ENCODE peak calls at places on chromosomes 5 and 9, in seven cellular contexts. Z is A673, G is fibroblast of lung, B is transverse colon, T is HepG2, M is foreskin keratinocyte, O is right lobe of liver. F is an unnamed sample. For H3K4me1, the result is how much of the 10 kb centered on the place peaks cover.

GRCh38 chr5:177189416-177189815 is 55.8 kb downstream of the NSD1 start:
- DNase-seq in O (no peak), Z (no peak), B (no peak), T (no peak), M (no peak), G (peak), F (no peak)

GRCh38 chr9:90915693-90916092 is 114.1 kb downstream of the SYK start:
- DNase-seq in M (no peak), Z (peak), T (no peak), G (peak), O (no peak), B (peak), F (peak)

GRCh38 chr5:157481255-157481654 is 21.2 kb downstream of the NIPAL4 start:
- DNase-seq in T (no peak), G (no peak), B (peak), O (no peak), Z (no peak), M (no peak), F (no peak)

GRCh38 chr9:81069038-81069795 is 620.1 kb downstream of the TLE1 start:
- DNase-seq in O (no peak), M (no peak), B (no peak), T (no peak), Z (no peak), G (no peak), F (no peak)

GRCh38 chr9:136794281-136795026 is 1.7 kb upstream of the CCDC183 start:
- DNase-seq in T (no peak), O (no peak), Z (no peak), B (no peak), G (no peak), M (no peak), F (no peak)

GRCh38 chr9:77649109-77649812 is 1.1 kb upstream of the GNA14 start:
- DNase-seq in M (no peak), B (no peak), G (peak), O (no peak), Z (peak), T (peak), F (no peak)

GRCh38 chr9:116156621-116157314 is 3.2 kb downstream of the PAPPA start:
- DNase-seq in M (no peak), Z (peak), O (no peak), B (peak), T (no peak), G (peak), F (no peak)

GRCh38 chr9:4837768-4838546 is 45.2 kb downstream of the RCL1 start:
- DNase-seq in G (peak), B (no peak), M (no peak), O (no peak), T (peak), Z (no peak), F (no peak)

GRCh38 chr5:147567917-147568598 is 58.2 kb upstream of the DPYSL3 start:
- DNase-seq in M (peak), G (peak), O (no peak), Z (peak), B (no peak), T (no peak), F (no peak)

GRCh38 chr9:107784235-107784958 is 294.8 kb upstream of the KLF4 start:
- DNase-seq in B (no peak), O (no peak), G (peak), T (no peak), Z (no peak), M (peak), F (peak)

GRCh38 chr5:285991-286557 is 14.6 kb downstream of the PDCD6 start:
- DNase-seq in M (no peak), Z (no peak), B (peak), T (no peak), G (no peak), O (peak), F (no peak)

GRCh38 chr5:73918791-73919221 is 292.8 kb downstream of the ARHGEF28 start:
- DNase-seq in G (no peak), O (no peak), B (no peak), Z (no peak), M (no peak), T (no peak), F (no peak)

GRCh38 chr9:69431777-69432176 is 106.8 kb downstream of the ENTREP1 start:
- DNase-seq in Z (no peak), B (no peak), O (no peak), M (peak), G (no peak), T (no peak), F (peak)

GRCh38 chr9:126508171-126508591 is 105.5 kb upstream of the LMX1B start:
- DNase-seq in O (no peak), G (no peak), Z (no peak), T (no peak), M (no peak), B (no peak), F (peak)

GRCh38 chr5:168786142-168786541 is 207.0 kb upstream of the PANK3 start:
- DNase-seq in M (no peak), B (no peak), Z (no peak), T (no peak), O (no peak), G (no peak), F (no peak)

GRCh38 chr5:159341914-159342313 is 11.6 kb upstream of the IL12B start:
- DNase-seq in G (peak), M (peak), Z (peak), T (peak), O (peak), B (peak), F (peak)

GRCh38 chr5:36363101-36363500 is 61.4 kb upstream of the RANBP3L start:
- DNase-seq in O (no peak), T (no peak), B (no peak), G (peak), M (peak), Z (no peak), F (no peak)

GRCh38 chr5:5039918-5040317 is 100.2 kb upstream of the ADAMTS16 start:
- DNase-seq in G (no peak), Z (no peak), B (no peak), O (no peak), T (no peak), M (no peak), F (no peak)

GRCh38 chr5:123090641-123091257 is 1.7 kb downstream of the PRDM6 start:
- DNase-seq in O (no peak), B (no peak), G (no peak), T (no peak), Z (no peak), M (no peak), F (no peak)
- H3K4me1 ChIP-seq in O (under half), B (under half), G (under half), T (under half), Z (under half), M (under half), F (half or more)

DNA sequence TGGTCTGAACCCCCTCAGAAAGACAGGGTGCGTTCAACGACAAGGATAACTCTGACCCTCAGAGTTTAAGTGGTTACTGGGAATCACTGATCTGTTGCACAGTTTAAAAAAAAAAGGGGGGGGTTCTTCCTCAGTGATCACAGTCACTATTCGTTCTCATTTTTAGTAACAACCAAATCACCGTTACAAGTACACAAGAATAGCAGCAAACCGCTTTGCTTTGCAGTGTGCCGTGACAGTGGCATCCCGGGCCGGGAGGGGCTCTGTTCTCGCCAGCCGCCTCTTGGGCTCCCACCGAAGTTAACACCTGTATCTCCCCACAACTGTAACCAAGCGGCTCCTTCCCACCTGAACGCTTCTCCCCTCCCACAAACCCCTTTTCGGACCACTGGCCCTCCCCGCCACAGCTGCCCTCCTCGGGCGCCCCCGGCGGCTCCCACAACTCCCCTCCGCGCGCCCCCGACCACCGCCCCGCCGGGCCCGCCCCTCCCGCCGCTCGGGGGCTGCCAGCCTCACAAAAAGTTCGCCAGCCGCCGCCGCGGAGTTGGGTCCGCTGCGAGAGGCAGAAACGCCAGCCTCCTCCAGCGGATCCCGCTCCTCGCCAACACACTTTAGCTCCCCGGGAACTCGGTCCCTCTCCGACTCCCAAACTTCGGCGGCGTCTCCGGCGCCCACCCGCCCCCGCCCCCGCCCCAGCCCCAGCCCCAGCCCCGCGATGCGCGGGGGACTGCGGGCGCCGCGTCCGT is 1.2 kb downstream of the SSBP2 start:
- DNase-seq in G (no peak), M (no peak), B (peak), T (no peak), O (peak), Z (peak), F (peak)
- TF ChIP-seq CTCF in G (no peak), M (no peak), B (no peak), T (no peak), O (no peak), Z (no peak), F (no peak)

GRCh38 chr9:104860280-104860679 is 67.7 kb downstream of the ABCA1 start:
- DNase-seq in T (no peak), Z (no peak), M (no peak), G (peak), B (no peak), O (no peak), F (no peak)
- H3K4me1 ChIP-seq in T (half or more), Z (under half), M (under half), G (under half), B (under half), O (half or more), F (under half)

DNA sequence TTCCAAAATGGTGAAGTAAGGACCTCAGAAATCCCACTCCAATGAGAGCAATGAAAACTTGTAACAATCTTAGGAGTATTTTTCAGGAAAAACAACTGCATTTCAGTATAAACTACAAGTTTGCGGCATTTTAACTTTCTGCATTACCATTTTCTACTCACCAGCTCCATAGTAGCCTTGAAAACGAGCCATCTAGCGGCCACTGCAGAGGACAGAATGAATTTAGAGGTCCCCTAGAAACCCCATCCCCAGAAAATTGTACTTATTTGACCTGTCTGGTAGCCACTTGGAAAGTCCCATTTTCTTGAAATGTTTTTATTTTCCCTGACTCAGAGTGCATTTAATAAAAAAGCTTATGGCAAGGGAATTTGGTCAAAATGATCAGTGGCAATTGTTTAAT is 205.4 kb upstream of the ITGA1 start:
- DNase-seq in O (no peak), T (no peak), Z (no peak), G (no peak), B (no peak), M (no peak), F (no peak)
- TF ChIP-seq CTCF in O (no peak), T (peak), Z (no peak), G (no peak), B (no peak), M (no peak), F (no peak)

GRCh38 chr9:112554516-112554915 is 67.9 kb downstream of the KIAA1958 start:
- DNase-seq in Z (no peak), O (no peak), M (peak), T (no peak), G (no peak), B (no peak), F (no peak)
- H3K4me1 ChIP-seq in Z (under half), O (under half), M (under half), T (under half), G (under half), B (under half), F (under half)

DNA sequence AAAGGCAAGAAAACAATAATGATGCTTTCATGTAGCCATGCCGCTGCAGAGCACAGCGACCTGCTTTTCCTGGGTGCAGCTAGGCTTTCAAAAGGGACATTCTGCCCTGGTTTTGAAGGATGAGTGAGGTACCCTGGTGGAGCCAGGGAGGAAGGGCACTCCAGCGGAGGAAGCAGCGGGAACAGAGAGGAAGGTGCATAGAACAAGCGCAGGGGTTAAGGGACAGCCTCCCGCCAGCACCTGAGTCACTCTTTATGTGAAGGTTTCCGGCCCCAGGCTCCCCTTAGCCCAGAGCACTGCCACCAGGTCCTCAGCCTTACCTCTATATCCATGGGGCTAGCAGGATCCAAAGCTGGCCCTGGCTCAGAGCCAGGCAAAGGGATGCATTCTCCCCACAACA is 221.1 kb downstream of the CDK5RAP2 start:
- DNase-seq in G (no peak), Z (no peak), T (no peak), M (no peak), O (no peak), B (no peak), F (no peak)
- TF ChIP-seq CTCF in G (no peak), Z (no peak), T (no peak), M (no peak), O (no peak), B (no peak), F (no peak)

F was measured in spleen.